ENCODE peak calls at places on chromosomes 2 and 18, in ten cellular contexts. K, F, G, T, B, N, Z, Q, E and H are unnamed samples.

GRCh38 chr2:84729224-84729623 is 151.7 kb downstream of the TRABD2A start:
- DNase-seq in K (no peak), F (no peak), G (no peak), T (no peak), B (no peak), N (no peak), Z (no peak), Q (no peak), E (no peak), H (no peak)

GRCh38 chr2:41853427-41854191 is 194.2 kb upstream of the PKDCC start:
- DNase-seq in K (peak; percentile 59), F (peak; percentile 38), G (peak; percentile 39), T (no peak), B (peak; percentile 70), N (no peak), Z (peak; percentile 77), Q (no peak), E (peak; percentile 73), H (peak; percentile 63)

GRCh38 chr2:45014016-45014702 is 4.9 kb upstream of the SIX2 start:
- DNase-seq in K (peak; percentile 82), F (peak; percentile 49), G (peak; percentile 68), T (no peak), B (peak; percentile 81), N (no peak), Z (no peak), Q (no peak), E (peak; percentile 92), H (peak; percentile 98)

GRCh38 chr2:10620481-10620880 is 69.3 kb downstream of the NOL10 start:
- DNase-seq in K (no peak), F (no peak), G (no peak), T (no peak), B (no peak), N (no peak), Z (no peak), Q (no peak), E (peak; percentile 24), H (no peak)

GRCh38 chr2:47065771-47066380 is 89.2 kb downstream of the STPG4 start:
- DNase-seq in K (no peak), F (peak; percentile 41), G (no peak), T (no peak), B (no peak), N (no peak), Z (no peak), Q (no peak), E (peak; percentile 69), H (no peak)

GRCh38 chr18:24536326-24536725 is 75.9 kb downstream of the HRH4 start:
- DNase-seq in K (no peak), F (no peak), G (no peak), T (no peak), B (no peak), N (no peak), Z (no peak), Q (no peak), E (no peak), H (no peak)

GRCh38 chr2:11764359-11764758 is 17.9 kb downstream of the LPIN1 start:
- DNase-seq in K (no peak), F (peak; percentile 66), G (no peak), T (no peak), B (no peak), N (peak; percentile 55), Z (no peak), Q (no peak), E (no peak), H (no peak)

GRCh38 chr18:34993289-34993688 is 47.9 kb upstream of the MAPRE2 start:
- DNase-seq in K (no peak), F (no peak), G (no peak), T (no peak), B (no peak), N (no peak), Z (no peak), Q (no peak), E (no peak), H (no peak)

GRCh38 chr2:202373490-202373889 is 2.6 kb upstream of the BMPR2 start:
- DNase-seq in K (no peak), F (no peak), G (no peak), T (no peak), B (no peak), N (no peak), Z (no peak), Q (no peak), E (no peak), H (no peak)

GRCh38 chr2:72887032-72887835 is at the start of gene SPR:
- DNase-seq in K (peak; percentile 68), F (peak; percentile 83), G (peak; percentile 64), T (no peak), B (peak; percentile 80), N (peak; percentile 91), Z (peak; percentile 84), Q (peak; percentile 65), E (peak; percentile 78), H (peak; percentile 83)

GRCh38 chr2:37652199-37652640 is 19.2 kb downstream of the CDC42EP3 start:
- DNase-seq in K (no peak), F (no peak), G (no peak), T (no peak), B (no peak), N (no peak), Z (no peak), Q (no peak), E (peak; percentile 92), H (no peak)

GRCh38 chr2:190069936-190070696 is 7.6 kb upstream of the MSTN start:
- DNase-seq in K (peak; percentile 28), F (peak; percentile 20), G (no peak), T (no peak), B (peak; percentile 26), N (no peak), Z (peak; percentile 80), Q (no peak), E (peak; percentile 50), H (no peak)

GRCh38 chr2:149483004-149483605 is 104.5 kb downstream of the MMADHC start:
- DNase-seq in K (no peak), F (no peak), G (no peak), T (no peak), B (no peak), N (no peak), Z (no peak), Q (no peak), E (no peak), H (no peak)